ENCODE peak calls at places on chromosomes 7 and 10, in seven cellular contexts. One of them, this sample, is unnamed.

GRCh38 chr10:57864789-57865676 is 402.7 kb downstream of the IPMK start:
- DNase-seq in naive thymus-derived CD8-positive, alpha-beta T cell: no peak
- DNase-seq in memory B cell: no peak
- DNase-seq in GM20000: no peak
- DNase-seq in amniotic stem cell: no peak
- DNase-seq in fibroblast of pulmonary artery: no peak
- DNase-seq in effector memory CD4-positive, alpha-beta T cell: no peak
- DNase-seq in this sample: no peak

GRCh38 chr10:132960651-132961419 is 18.5 kb upstream of the CFAP46 start:
- DNase-seq in GM20000: no peak
- DNase-seq in effector memory CD4-positive, alpha-beta T cell: no peak
- DNase-seq in memory B cell: no peak
- DNase-seq in naive thymus-derived CD8-positive, alpha-beta T cell: no peak
- DNase-seq in amniotic stem cell: no peak
- DNase-seq in fibroblast of pulmonary artery: no peak
- DNase-seq in this sample: no peak

GRCh38 chr7:123425246-123425645 is 109.1 kb downstream of the IQUB start:
- DNase-seq in fibroblast of pulmonary artery: no peak
- DNase-seq in amniotic stem cell: no peak
- DNase-seq in GM20000: no peak
- DNase-seq in naive thymus-derived CD8-positive, alpha-beta T cell: no peak
- DNase-seq in effector memory CD4-positive, alpha-beta T cell: no peak
- DNase-seq in memory B cell: no peak
- DNase-seq in this sample: no peak

GRCh38 chr10:73261362-73261995 is 9.0 kb upstream of the MRPS16 start:
- DNase-seq in naive thymus-derived CD8-positive, alpha-beta T cell: no peak
- DNase-seq in GM20000: no peak
- DNase-seq in amniotic stem cell: no peak
- DNase-seq in effector memory CD4-positive, alpha-beta T cell: no peak
- DNase-seq in fibroblast of pulmonary artery: no peak
- DNase-seq in memory B cell: no peak
- DNase-seq in this sample: no peak

GRCh38 chr10:34682580-34682979 is 132.5 kb downstream of the PARD3 start:
- DNase-seq in amniotic stem cell: no peak
- DNase-seq in fibroblast of pulmonary artery: no peak
- DNase-seq in GM20000: no peak
- DNase-seq in memory B cell: no peak
- DNase-seq in effector memory CD4-positive, alpha-beta T cell: no peak
- DNase-seq in naive thymus-derived CD8-positive, alpha-beta T cell: no peak
- DNase-seq in this sample: no peak

GRCh38 chr7:5354460-5355279 is 69.0 kb downstream of the TNRC18 start:
- DNase-seq in GM20000: no peak
- DNase-seq in naive thymus-derived CD8-positive, alpha-beta T cell: no peak
- DNase-seq in fibroblast of pulmonary artery: peak
- DNase-seq in amniotic stem cell: no peak
- DNase-seq in effector memory CD4-positive, alpha-beta T cell: no peak
- DNase-seq in memory B cell: no peak
- DNase-seq in this sample: no peak

GRCh38 chr10:106498675-106499074 is 665.8 kb downstream of the SORCS1 start:
- DNase-seq in fibroblast of pulmonary artery: no peak
- DNase-seq in amniotic stem cell: no peak
- DNase-seq in naive thymus-derived CD8-positive, alpha-beta T cell: no peak
- DNase-seq in memory B cell: no peak
- DNase-seq in effector memory CD4-positive, alpha-beta T cell: no peak
- DNase-seq in GM20000: no peak
- DNase-seq in this sample: no peak

GRCh38 chr7:24926623-24927539 is 53.1 kb downstream of the OSBPL3 start:
- DNase-seq in GM20000: no peak
- DNase-seq in effector memory CD4-positive, alpha-beta T cell: no peak
- DNase-seq in amniotic stem cell: peak
- DNase-seq in fibroblast of pulmonary artery: peak
- DNase-seq in naive thymus-derived CD8-positive, alpha-beta T cell: no peak
- DNase-seq in memory B cell: no peak
- DNase-seq in this sample: no peak

GRCh38 chr7:143002106-143002505 is 24.8 kb downstream of the OR9A2 start:
- DNase-seq in naive thymus-derived CD8-positive, alpha-beta T cell: no peak
- DNase-seq in memory B cell: no peak
- DNase-seq in fibroblast of pulmonary artery: peak
- DNase-seq in effector memory CD4-positive, alpha-beta T cell: no peak
- DNase-seq in GM20000: no peak
- DNase-seq in amniotic stem cell: peak
- DNase-seq in this sample: no peak

GRCh38 chr10:73576178-73576889 is 14.8 kb downstream of the USP54 start:
- DNase-seq in naive thymus-derived CD8-positive, alpha-beta T cell: no peak
- DNase-seq in memory B cell: no peak
- DNase-seq in GM20000: peak
- DNase-seq in fibroblast of pulmonary artery: peak
- DNase-seq in amniotic stem cell: no peak
- DNase-seq in effector memory CD4-positive, alpha-beta T cell: no peak
- DNase-seq in this sample: no peak

GRCh38 chr7:16189026-16189715 is 232.2 kb downstream of the CRPPA start:
- DNase-seq in GM20000: no peak
- DNase-seq in memory B cell: no peak
- DNase-seq in effector memory CD4-positive, alpha-beta T cell: no peak
- DNase-seq in fibroblast of pulmonary artery: peak
- DNase-seq in amniotic stem cell: no peak
- DNase-seq in naive thymus-derived CD8-positive, alpha-beta T cell: no peak
- DNase-seq in this sample: no peak

This sample was measured in T-helper 17 cell.